ENCODE peak calls at places on chromosome 6, in five cellular contexts. T is neural progenitor cell, W is hepatocyte, V is GM23248, E is neuronal stem cell. S is an unnamed sample.
A peak's percentile ranks its signal among the peaks of the same experiment; 100 is the strongest.

GRCh38 chr6:82022614-82023102 is 224.9 kb downstream of the IBTK start:
- DNase-seq in T (no peak), W (peak; percentile 66), V (peak; percentile 77), E (no peak), S (no peak)

GRCh38 chr6:16729183-16729696 is 32.0 kb downstream of the ATXN1 start:
- DNase-seq in T (no peak), W (peak; percentile 54), V (peak; percentile 61), E (no peak), S (no peak)

GRCh38 chr6:158322400-158322723 is 10.1 kb downstream of the TULP4 start:
- DNase-seq in T (no peak), W (no peak), V (no peak), E (no peak), S (no peak)

GRCh38 chr6:53461682-53462081 is 83.2 kb downstream of the GCLC start:
- DNase-seq in T (peak; percentile 20), W (no peak), V (no peak), E (no peak), S (peak; percentile 22)

GRCh38 chr6:123027392-123027791 is 31.4 kb downstream of the CLVS2 start:
- DNase-seq in T (no peak), W (no peak), V (no peak), E (no peak), S (no peak)

GRCh38 chr6:15023448-15023847 is 222.4 kb upstream of the JARID2 start:
- DNase-seq in T (no peak), W (no peak), V (no peak), E (no peak), S (no peak)

GRCh38 chr6:28944412-28945006 is 20.7 kb upstream of the TRIM27 start:
- DNase-seq in T (peak; percentile 79), W (peak; percentile 88), V (peak; percentile 80), E (peak; percentile 86), S (peak; percentile 80)

GRCh38 chr6:121216928-121217327 is 117.4 kb downstream of the TBC1D32 start:
- DNase-seq in T (no peak), W (no peak), V (peak; percentile 19), E (no peak), S (no peak)

DNA sequence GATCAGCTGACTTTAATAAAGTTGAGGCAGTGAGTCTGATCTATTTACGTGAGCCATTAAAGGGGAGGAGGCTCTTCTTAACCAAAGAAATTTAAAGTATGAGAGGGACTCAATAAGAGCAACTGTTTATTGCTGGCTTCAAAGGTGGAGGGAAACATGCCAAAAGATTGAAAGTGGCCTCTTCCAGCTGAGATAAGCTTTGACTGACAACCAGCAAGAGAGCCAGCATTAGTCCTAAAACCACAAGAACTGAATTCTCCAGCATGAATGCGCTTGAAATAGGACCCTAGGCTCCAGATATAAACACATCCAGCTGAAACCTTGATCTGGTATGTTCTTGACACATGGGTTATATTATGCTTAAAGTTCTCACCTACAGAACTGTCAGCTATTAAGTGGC is 123.1 kb upstream of the GJE1 start:
- DNase-seq in T (no peak), W (no peak), V (no peak), E (no peak), S (no peak)
- H3K4me2 ChIP-seq in T (no peak overlapping the region), W (no peak overlapping the region), V (no peak overlapping the region), E (no peak overlapping the region), S (no peak overlapping the region)

DNA sequence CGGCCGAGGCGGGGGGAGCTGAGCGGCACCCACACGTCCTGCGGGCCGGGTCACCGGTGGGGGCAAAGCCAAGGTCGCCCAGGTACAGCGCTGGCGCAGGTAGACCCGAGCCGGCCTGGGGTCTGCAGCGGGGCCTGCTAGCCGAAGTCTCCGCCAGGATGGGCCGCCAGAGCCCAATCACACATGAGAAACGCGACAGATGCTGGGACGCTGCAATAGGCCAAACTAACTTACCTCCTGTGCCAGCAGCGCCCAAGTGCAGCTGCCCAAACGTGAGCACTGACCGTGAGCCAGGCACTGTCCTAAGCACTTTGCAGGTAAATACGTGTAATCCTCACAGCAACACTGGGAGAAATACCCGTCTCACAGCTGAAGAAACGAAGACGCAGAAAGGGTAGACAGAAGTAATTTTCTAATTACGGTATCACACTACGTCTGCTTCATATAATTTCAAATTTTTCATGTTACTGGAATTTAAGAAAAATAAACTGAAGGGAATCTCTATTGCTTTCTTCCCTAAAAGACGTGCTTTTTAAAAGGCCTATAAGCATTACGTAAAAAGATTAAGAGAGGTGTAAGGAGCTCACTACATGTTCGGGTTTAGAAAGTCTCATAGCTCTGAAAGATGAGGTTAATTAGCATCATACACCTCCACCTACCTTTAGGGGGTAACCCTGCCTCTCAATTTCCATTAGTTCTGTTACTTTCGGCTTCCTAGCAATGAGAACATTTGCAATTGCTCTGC is 614 bp upstream of the PLAGL1 start:
- DNase-seq in T (peak; percentile 23), W (no peak), V (peak; percentile 22), E (no peak), S (peak; percentile 78)
- H3K4me2 ChIP-seq in T (peak overlapping the region; percentile 69), W (peak overlapping the region; percentile 75), V (no peak overlapping the region), E (peak overlapping the region; percentile 52), S (peak overlapping the region; percentile 81)

GRCh38 chr6:41288025-41288777 is 1.7 kb upstream of the TREM1 start:
- DNase-seq in T (no peak), W (peak; percentile 57), V (peak; percentile 54), E (no peak), S (no peak)
- H3K4me2 ChIP-seq in T (no peak overlapping the region), W (peak overlapping the region; percentile 18), V (no peak overlapping the region), E (no peak overlapping the region), S (no peak overlapping the region)

DNA sequence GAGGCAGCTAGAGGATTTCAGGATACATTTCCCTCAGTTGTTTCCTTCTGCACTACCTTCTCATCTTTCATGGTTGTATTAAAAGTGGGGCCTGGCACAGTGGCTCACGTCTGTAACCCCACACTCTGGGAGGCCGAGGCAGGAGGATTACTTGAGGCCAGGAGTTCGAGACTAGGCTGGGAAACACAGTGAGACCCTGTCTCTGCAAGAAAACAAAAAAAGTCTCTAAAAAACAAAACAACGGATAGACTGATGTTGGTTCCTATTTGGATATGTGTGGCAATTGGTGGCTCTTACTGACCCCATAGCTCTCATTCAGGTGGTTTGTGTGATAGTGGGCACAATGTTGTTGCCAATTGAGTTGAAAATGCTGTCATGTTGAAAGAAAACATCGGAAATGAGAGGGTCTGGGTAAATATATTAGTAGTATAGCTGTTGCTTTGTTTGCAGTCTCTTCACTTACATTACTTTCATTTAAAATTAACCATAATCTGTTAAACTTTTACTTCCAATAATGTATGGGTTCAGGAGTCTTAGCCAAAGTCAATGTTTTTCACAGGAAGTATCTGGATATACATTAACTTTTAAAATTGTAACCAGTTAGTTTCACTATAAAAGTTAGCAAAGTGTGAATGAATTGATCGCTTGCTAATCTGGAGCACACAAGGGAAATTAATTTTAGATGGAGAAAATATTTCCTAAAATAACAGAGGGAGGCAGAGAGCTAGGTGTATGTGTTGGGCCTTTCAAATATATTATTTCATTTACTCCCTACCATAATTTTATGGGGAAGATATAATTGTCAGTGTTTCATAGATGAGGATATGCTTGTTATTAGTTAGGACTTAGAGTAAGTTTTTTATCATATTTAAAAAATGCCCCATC is 31.1 kb downstream of the UTRN start:
- DNase-seq in T (no peak), W (no peak), V (no peak), E (no peak), S (no peak)
- H3K4me2 ChIP-seq in T (no peak overlapping the region), W (no peak overlapping the region), V (no peak overlapping the region), E (no peak overlapping the region), S (no peak overlapping the region)

GRCh38 chr6:12569646-12570045 is 146.9 kb upstream of the PHACTR1 start:
- DNase-seq in T (no peak), W (no peak), V (no peak), E (no peak), S (no peak)

GRCh38 chr6:12576389-12576788 is 140.2 kb upstream of the PHACTR1 start:
- DNase-seq in T (no peak), W (peak; percentile 40), V (peak; percentile 61), E (no peak), S (no peak)

GRCh38 chr6:12570461-12571030 is 146.0 kb upstream of the PHACTR1 start:
- DNase-seq in T (no peak), W (no peak), V (peak; percentile 85), E (no peak), S (no peak)

GRCh38 chr6:12577124-12577845 is 139.3 kb upstream of the PHACTR1 start:
- DNase-seq in T (peak; percentile 21), W (peak; percentile 46), V (no peak), E (no peak), S (no peak)

DNA sequence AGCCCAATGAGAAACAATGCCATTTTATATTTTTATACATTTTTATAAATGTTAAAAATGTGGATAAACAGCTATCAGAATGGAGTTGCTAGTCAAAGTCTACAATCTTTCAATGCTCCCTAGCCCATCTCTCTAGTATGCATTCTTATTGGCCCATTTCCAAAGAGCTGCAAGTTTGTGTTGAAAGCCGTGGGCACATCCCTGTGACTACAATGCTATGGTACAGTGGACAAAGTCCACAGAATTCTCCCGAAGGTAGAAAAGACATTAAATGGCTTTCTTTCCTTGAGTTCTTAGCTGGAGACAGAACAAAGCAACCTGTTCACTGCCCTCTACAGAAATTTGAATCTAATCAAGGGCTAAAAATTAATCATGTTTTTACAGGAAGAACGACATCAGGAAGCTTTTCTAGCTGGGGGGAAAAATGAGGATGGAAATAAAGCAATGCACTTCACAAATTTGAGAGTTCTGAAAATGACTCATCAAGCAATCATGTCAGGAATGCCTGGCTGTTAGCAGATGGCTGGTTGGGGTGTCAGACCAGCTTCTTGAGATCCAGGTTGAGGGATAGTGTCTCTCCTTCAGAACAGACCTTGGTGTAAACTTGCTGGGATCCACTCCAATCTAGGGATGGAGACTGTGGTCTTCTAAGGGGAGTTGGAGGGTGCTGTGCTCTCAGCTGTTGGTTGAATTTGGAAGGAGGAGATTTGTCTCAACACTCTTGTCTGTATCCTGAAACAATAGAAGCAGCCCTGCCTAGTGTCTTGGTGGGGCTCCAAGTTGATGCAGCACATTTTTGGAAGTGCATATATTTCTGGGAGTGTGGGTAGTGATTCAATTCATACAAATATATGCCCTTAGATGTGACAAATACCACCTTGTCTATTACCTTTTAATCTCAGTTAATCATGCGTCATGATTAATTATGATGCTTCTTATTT is 143.4 kb upstream of the PHACTR1 start:
- DNase-seq in T (no peak), W (peak; percentile 48), V (peak; percentile 75), E (no peak), S (peak; percentile 61)
- H3K4me2 ChIP-seq in T (no peak overlapping the region), W (peak overlapping the region; percentile 44), V (peak overlapping the region; percentile 83), E (no peak overlapping the region), S (peak overlapping the region; percentile 22)

GRCh38 chr6:155408981-155409380 is 46.7 kb downstream of the NOX3 start:
- DNase-seq in T (no peak), W (no peak), V (no peak), E (no peak), S (peak; percentile 65)

GRCh38 chr6:155404937-155405336 is 50.7 kb downstream of the NOX3 start:
- DNase-seq in T (peak; percentile 29), W (no peak), V (no peak), E (no peak), S (no peak)

GRCh38 chr6:155408231-155408630 is 47.4 kb downstream of the NOX3 start:
- DNase-seq in T (no peak), W (no peak), V (no peak), E (no peak), S (no peak)

GRCh38 chr6:155402656-155403304 is 52.9 kb downstream of the NOX3 start:
- DNase-seq in T (peak; percentile 14), W (no peak), V (no peak), E (no peak), S (no peak)

GRCh38 chr6:155406801-155407200 is 48.8 kb downstream of the NOX3 start:
- DNase-seq in T (no peak), W (no peak), V (no peak), E (no peak), S (peak; percentile 33)
- H3K4me2 ChIP-seq in T (no peak overlapping the region), W (no peak overlapping the region), V (no peak overlapping the region), E (no peak overlapping the region), S (no peak overlapping the region)

GRCh38 chr6:117795234-117795633 is 111.8 kb upstream of the SLC35F1 start:
- DNase-seq in T (no peak), W (peak; percentile 4), V (no peak), E (no peak), S (no peak)

GRCh38 chr6:117791012-117791411 is 115.7 kb downstream of the NUS1 start:
- DNase-seq in T (no peak), W (no peak), V (no peak), E (no peak), S (no peak)
- H3K4me2 ChIP-seq in T (no peak overlapping the region), W (no peak overlapping the region), V (no peak overlapping the region), E (no peak overlapping the region), S (no peak overlapping the region)